ENCODE peak calls at places on chromosomes 5 and 9, in four cellular contexts. W is neural progenitor cell, S is NCI-H524 treated with DMSO at 0.1 percent for 48 hours, V is EL. C is an unnamed sample.
A peak's percentile ranks its signal among the peaks of the same experiment; 100 is the strongest.

GRCh38 chr5:155004138-155004744 is 9.3 kb upstream of the KIF4B start:
- DNase-seq in W (peak; percentile 64), S (no peak), V (peak; percentile 11), C (no peak)

GRCh38 chr9:133948138-133948537 is 44.0 kb downstream of the VAV2 start:
- DNase-seq in W (no peak), S (no peak), V (no peak), C (peak; percentile 50)

GRCh38 chr9:127578952-127579853 is 32.9 kb upstream of the STXBP1 start:
- DNase-seq in W (peak; percentile 80), S (peak; percentile 80), V (peak; percentile 99), C (no peak)

GRCh38 chr5:139649082-139649991 is 1.2 kb downstream of the CXXC5 start:
- DNase-seq in W (peak; percentile 78), S (no peak), V (peak; percentile 25), C (no peak)

GRCh38 chr9:135136481-135136880 is 49.0 kb downstream of the OLFM1 start:
- DNase-seq in W (no peak), S (no peak), V (no peak), C (no peak)

GRCh38 chr5:143698534-143698933 is 113.4 kb upstream of the HMHB1 start:
- DNase-seq in W (no peak), S (no peak), V (no peak), C (no peak)

GRCh38 chr5:150789943-150790611 is 11.5 kb downstream of the SMIM3 start:
- DNase-seq in W (peak; percentile 40), S (no peak), V (peak; percentile 99), C (peak; percentile 68)

GRCh38 chr5:175059687-175060194 is 335.4 kb downstream of the MSX2 start:
- DNase-seq in W (peak; percentile 90), S (peak; percentile 30), V (peak; percentile 58), C (no peak)

GRCh38 chr5:16805478-16805877 is 130.6 kb downstream of the MYO10 start:
- DNase-seq in W (no peak), S (no peak), V (peak; percentile 31), C (no peak)

GRCh38 chr9:35733109-35733541 is 659 bp downstream of the CREB3 start:
- DNase-seq in W (peak; percentile 77), S (peak; percentile 74), V (peak; percentile 78), C (no peak)

GRCh38 chr9:137114613-137115393 is at the start of gene DPP7:
- DNase-seq in W (peak; percentile 59), S (no peak), V (peak; percentile 56), C (no peak)

GRCh38 chr9:12604154-12604825 is 88.9 kb upstream of the TYRP1 start:
- DNase-seq in W (no peak), S (no peak), V (peak; percentile 21), C (no peak)

GRCh38 chr5:126857472-126858410 is 80.8 kb downstream of the LMNB1 start:
- DNase-seq in W (no peak), S (no peak), V (no peak), C (no peak)

GRCh38 chr9:135061441-135061840 is 26.0 kb upstream of the OLFM1 start:
- DNase-seq in W (no peak), S (no peak), V (no peak), C (no peak)

GRCh38 chr9:81103597-81104471 is 585.5 kb downstream of the TLE1 start:
- DNase-seq in W (no peak), S (no peak), V (no peak), C (no peak)

GRCh38 chr5:138790684-138791083 is 37.5 kb downstream of the CTNNA1 start:
- DNase-seq in W (no peak), S (no peak), V (no peak), C (no peak)

GRCh38 chr9:33223696-33224095 is 16.3 kb upstream of the SPINK4 start:
- DNase-seq in W (no peak), S (no peak), V (no peak), C (no peak)

GRCh38 chr5:135615581-135616260 is 36.9 kb upstream of the CXCL14 start:
- DNase-seq in W (no peak), S (no peak), V (no peak), C (no peak)

GRCh38 chr5:35436441-35437057 is 181.1 kb upstream of the SPEF2 start:
- DNase-seq in W (peak; percentile 57), S (no peak), V (peak; percentile 41), C (no peak)

GRCh38 chr5:129177451-129177850 is 82.9 kb downstream of the ISOC1 start:
- DNase-seq in W (no peak), S (no peak), V (no peak), C (no peak)

GRCh38 chr5:104513621-104514020 is 951.0 kb upstream of the NUDT12 start:
- DNase-seq in W (no peak), S (no peak), V (no peak), C (no peak)

GRCh38 chr5:59600998-59601397 is 292.5 kb downstream of the PDE4D start:
- DNase-seq in W (no peak), S (no peak), V (no peak), C (no peak)

GRCh38 chr9:85521331-85522197 is 220.2 kb downstream of the AGTPBP1 start:
- DNase-seq in W (no peak), S (no peak), V (no peak), C (no peak)

GRCh38 chr5:171660438-171660837 is 125.2 kb upstream of the SMIM23 start:
- DNase-seq in W (no peak), S (no peak), V (no peak), C (no peak)

GRCh38 chr9:2178034-2178734 is 163.0 kb downstream of the SMARCA2 start:
- DNase-seq in W (no peak), S (no peak), V (no peak), C (no peak)

GRCh38 chr5:124606116-124606515 is 140.3 kb downstream of the ZNF608 start:
- DNase-seq in W (no peak), S (no peak), V (no peak), C (no peak)

GRCh38 chr9:133514475-133515239 is 10.1 kb downstream of the MYMK start:
- DNase-seq in W (no peak), S (no peak), V (no peak), C (no peak)

GRCh38 chr5:112757468-112758208 is 20.0 kb downstream of the APC start:
- DNase-seq in W (peak; percentile 69), S (peak; percentile 24), V (peak; percentile 60), C (peak; percentile 41)

GRCh38 chr9:134298000-134298399 is 28.3 kb upstream of the RXRA start:
- DNase-seq in W (no peak), S (no peak), V (no peak), C (no peak)

GRCh38 chr5:14147210-14147609 is 4.1 kb downstream of the TRIO start:
- DNase-seq in W (no peak), S (no peak), V (no peak), C (no peak)

GRCh38 chr9:89277043-89277442 is 34.0 kb upstream of the CKS2 start:
- DNase-seq in W (no peak), S (no peak), V (no peak), C (no peak)

GRCh38 chr9:137077010-137077747 is at the start of gene UAP1L1:
- DNase-seq in W (peak; percentile 75), S (no peak), V (peak; percentile 66), C (no peak)

GRCh38 chr9:92141144-92142129 is 26.2 kb upstream of the SPTLC1 start:
- DNase-seq in W (peak; percentile 76), S (no peak), V (peak; percentile 30), C (no peak)

GRCh38 chr9:83006378-83006777 is 56.6 kb downstream of the RASEF start:
- DNase-seq in W (no peak), S (no peak), V (no peak), C (no peak)

GRCh38 chr5:39102684-39103155 is 28.5 kb upstream of the RICTOR start:
- DNase-seq in W (no peak), S (no peak), V (peak; percentile 41), C (no peak)

GRCh38 chr5:60207031-60207430 is 313.5 kb upstream of the PDE4D start:
- DNase-seq in W (no peak), S (peak; percentile 32), V (no peak), C (no peak)

GRCh38 chr5:135667662-135668061 is 88.9 kb upstream of the CXCL14 start:
- DNase-seq in W (no peak), S (no peak), V (no peak), C (no peak)

GRCh38 chr9:127388037-127388855 is 8.7 kb upstream of the SLC2A8 start:
- DNase-seq in W (no peak), S (no peak), V (peak; percentile 98), C (no peak)

GRCh38 chr5:160231789-160232342 is 2.6 kb downstream of the FABP6 start:
- DNase-seq in W (no peak), S (no peak), V (no peak), C (no peak)

GRCh38 chr5:121668635-121669034 is 183.0 kb upstream of the FTMT start:
- DNase-seq in W (no peak), S (no peak), V (peak; percentile 18), C (no peak)